ENCODE peak calls at places on chromosomes 11 and 22, in four cellular contexts. A is K562, T is GM12878, E is HepG2. H is an unnamed sample.

GRCh38 chr22:50600541-50600940 is at the start of gene MAPK8IP2:
- DNase-seq in A (peak; percentile 74), T (no peak), E (no peak), H (peak; percentile 70)

GRCh38 chr11:9226514-9226913 is 38.6 kb downstream of the DENND5A start:
- DNase-seq in A (no peak), T (no peak), E (no peak), H (no peak)

GRCh38 chr11:78931891-78932290 is 357.2 kb upstream of the NARS2 start:
- DNase-seq in A (no peak), T (no peak), E (no peak), H (no peak)

GRCh38 chr22:49297871-49298721 is 529.6 kb downstream of the BRD1 start:
- DNase-seq in A (no peak), T (no peak), E (no peak), H (no peak)

GRCh38 chr11:364991-365390 is 4.3 kb upstream of the B4GALNT4 start:
- DNase-seq in A (no peak), T (no peak), E (no peak), H (no peak)

GRCh38 chr11:78812513-78813293 is 238.0 kb upstream of the NARS2 start:
- DNase-seq in A (no peak), T (no peak), E (no peak), H (no peak)

GRCh38 chr22:46054091-46054877 is 77.3 kb upstream of the WNT7B start:
- DNase-seq in A (no peak), T (no peak), E (no peak), H (peak; percentile 73)

GRCh38 chr22:29311468-29312217 is 3.9 kb downstream of the RASL10A start:
- DNase-seq in A (no peak), T (no peak), E (no peak), H (no peak)

GRCh38 chr22:23106906-23107367 is 34.9 kb downstream of the RSPH14 start:
- DNase-seq in A (peak; percentile 59), T (no peak), E (peak; percentile 39), H (no peak)
- TF ChIP-seq FOXK2 in A (no peak), T (no peak), E (no peak), H (no peak)

DNA sequence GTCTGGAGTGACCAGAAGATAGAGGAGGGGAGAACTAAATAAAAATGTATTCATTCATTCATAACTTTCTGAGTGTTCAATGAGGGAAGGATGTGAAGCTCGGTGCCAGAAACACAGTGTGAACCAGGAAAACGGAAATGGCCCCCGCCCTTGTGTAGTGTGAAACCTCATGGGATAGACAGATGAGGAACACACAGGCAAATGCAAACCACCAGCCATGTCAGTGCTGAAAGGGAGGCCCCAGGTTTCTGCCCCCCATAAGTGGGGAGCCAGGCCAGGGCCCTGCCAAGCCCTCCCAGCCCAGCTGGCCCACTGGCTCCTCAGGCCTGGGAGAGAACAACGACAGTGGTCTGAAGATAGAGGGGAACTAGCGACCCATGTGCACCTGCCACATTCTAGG is 30.5 kb downstream of the LARGE1 start:
- DNase-seq in A (no peak), T (no peak), E (no peak), H (no peak)
- TF ChIP-seq FOXK2 in A (no peak), T (no peak), E (no peak), H (no peak)

GRCh38 chr11:34916810-34917780 is 677 bp downstream of the PDHX start:
- DNase-seq in A (peak; percentile 14), T (no peak), E (no peak), H (peak; percentile 20)
- TF ChIP-seq FOXK2 in A (no peak), T (no peak), E (no peak), H (no peak)

GRCh38 chr22:26322179-26322905 is 106.7 kb upstream of the ASPHD2 start:
- DNase-seq in A (no peak), T (no peak), E (no peak), H (no peak)
- TF ChIP-seq FOXK2 in A (no peak), T (no peak), E (no peak), H (no peak)

GRCh38 chr11:70757241-70757640 is 358.9 kb downstream of the CTTN start:
- DNase-seq in A (no peak), T (no peak), E (no peak), H (no peak)

GRCh38 chr11:70756756-70757155 is 358.4 kb downstream of the CTTN start:
- DNase-seq in A (no peak), T (no peak), E (no peak), H (no peak)

GRCh38 chr11:70756341-70756740 is 358.0 kb downstream of the CTTN start:
- DNase-seq in A (no peak), T (no peak), E (no peak), H (no peak)

GRCh38 chr11:70758206-70758605 is 359.9 kb downstream of the CTTN start:
- DNase-seq in A (no peak), T (no peak), E (no peak), H (no peak)

GRCh38 chr11:70755410-70756158 is 357.3 kb downstream of the CTTN start:
- DNase-seq in A (peak; percentile 90), T (no peak), E (peak; percentile 66), H (peak; percentile 87)
- TF ChIP-seq FOXK2 in A (no peak), T (no peak), E (no peak), H (no peak)

DNA sequence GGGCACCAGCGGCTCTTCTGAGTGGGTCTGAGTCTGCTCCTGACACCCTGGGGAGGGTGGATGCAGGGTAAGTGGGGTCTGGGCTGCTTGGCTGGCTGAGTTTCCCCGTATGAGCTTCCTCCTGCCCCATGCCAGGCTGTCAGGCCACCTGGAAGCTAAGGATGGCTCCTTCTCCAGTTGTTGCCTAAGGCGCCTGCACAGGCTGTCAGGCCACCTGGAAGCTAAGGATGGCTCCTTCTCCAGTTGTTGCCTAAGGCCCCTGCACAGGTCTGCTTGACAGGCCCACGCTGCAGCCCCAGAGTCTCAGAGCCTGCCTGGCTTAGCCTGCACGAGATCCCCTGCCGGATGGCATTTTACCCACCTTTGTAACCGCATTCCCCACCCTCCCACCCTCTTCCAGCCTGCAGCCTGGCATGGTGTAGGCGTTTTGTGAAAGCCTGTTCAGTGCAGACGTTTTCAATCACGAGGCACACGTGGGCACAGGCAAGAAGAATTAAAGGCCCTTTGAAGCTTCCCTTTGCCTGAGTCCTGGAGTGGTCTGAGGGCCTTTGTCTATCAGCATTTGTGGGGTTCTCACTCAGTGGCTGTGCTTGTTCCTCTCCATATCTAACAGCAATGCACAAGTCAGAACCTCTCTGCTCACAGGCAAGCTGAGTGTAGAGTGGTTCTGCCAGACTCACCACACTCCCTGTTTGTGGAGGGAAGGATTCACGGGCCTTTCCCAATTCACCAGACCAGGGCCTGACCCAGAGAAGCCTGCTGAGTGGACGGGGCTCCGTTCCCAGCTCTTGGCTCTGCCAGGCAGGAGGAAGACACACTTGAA is 40.2 kb upstream of the B3GAT1 start:
- DNase-seq in A (no peak), T (no peak), E (no peak), H (no peak)
- TF ChIP-seq FOXK2 in A (no peak), T (no peak), E (no peak), H (no peak)

GRCh38 chr11:76808996-76809395 is 25.8 kb downstream of the TSKU start:
- DNase-seq in A (no peak), T (no peak), E (no peak), H (no peak)

GRCh38 chr11:76808158-76808557 is 25.0 kb downstream of the TSKU start:
- DNase-seq in A (no peak), T (no peak), E (no peak), H (no peak)

GRCh38 chr11:76811259-76811658 is 28.1 kb downstream of the TSKU start:
- DNase-seq in A (no peak), T (no peak), E (no peak), H (no peak)

GRCh38 chr11:76807206-76807875 is 24.2 kb downstream of the TSKU start:
- DNase-seq in A (peak; percentile 85), T (no peak), E (peak; percentile 68), H (peak; percentile 86)

DNA sequence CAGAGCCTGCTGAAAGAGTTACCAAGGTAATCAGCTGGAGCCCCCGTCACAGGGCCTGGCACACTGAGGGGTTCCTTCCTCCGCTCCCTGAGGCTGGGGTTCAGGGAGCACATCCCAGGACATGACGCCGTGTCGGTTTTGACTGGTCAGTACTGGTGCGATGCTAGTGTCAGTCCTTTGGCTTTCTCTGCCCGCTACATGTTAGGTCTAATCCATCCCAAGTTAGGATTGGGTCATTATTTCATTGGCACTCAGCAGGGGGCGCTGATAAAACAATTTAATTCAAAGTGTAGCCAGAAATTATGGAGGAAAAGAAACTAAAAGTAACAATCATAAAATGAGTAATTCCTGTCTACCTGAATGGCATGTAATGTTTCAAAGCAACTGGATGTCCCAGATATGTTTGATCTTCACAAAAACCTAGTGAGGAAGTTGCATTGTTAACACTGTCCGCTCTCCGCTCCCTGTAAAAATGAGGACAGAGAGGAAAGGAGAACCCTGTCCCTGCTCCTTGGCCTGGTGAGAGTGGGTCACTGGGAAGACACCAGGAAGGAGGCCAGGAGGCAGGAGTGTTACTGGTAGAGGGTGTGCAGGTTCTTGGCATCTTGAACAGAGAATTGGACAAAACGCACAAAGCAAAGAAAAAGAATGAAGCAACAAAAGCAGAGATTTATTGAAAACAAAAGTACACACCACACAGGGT is 27.1 kb downstream of the TSKU start:
- DNase-seq in A (no peak), T (no peak), E (no peak), H (no peak)
- TF ChIP-seq FOXK2 in A (no peak), T (no peak), E (no peak), H (no peak)

H was measured in HEK293T.